ENCODE peak calls at places on chromosomes 6 and 20, in six cellular contexts. H is cardiac muscle cell, K is PC-3, O is fibroblast of lung, C is neural progenitor cell, E is lung. T is an unnamed sample.

GRCh38 chr6:143074101-143074500 is 13.4 kb downstream of the AIG1 start:
- DNase-seq in O (no peak), K (no peak), C (no peak), H (no peak), E (no peak), T (no peak)

GRCh38 chr20:23143098-23143497 is 57.0 kb upstream of the CD93 start:
- DNase-seq in E (no peak), K (peak; percentile 88), C (no peak), H (peak; percentile 76), O (peak; percentile 84), T (no peak)

GRCh38 chr6:117463762-117464665 is 18.5 kb upstream of the DCBLD1 start:
- DNase-seq in K (peak; percentile 73), E (no peak), C (no peak), H (peak; percentile 57), O (peak; percentile 88), T (no peak)

GRCh38 chr6:149060300-149060984 is 257.1 kb upstream of the TAB2 start:
- DNase-seq in K (no peak), E (no peak), O (no peak), C (no peak), H (peak; percentile 35), T (peak; percentile 23)

GRCh38 chr6:148239777-148240462 is 102.7 kb upstream of the SASH1 start:
- DNase-seq in K (no peak), O (no peak), E (no peak), C (no peak), H (no peak), T (no peak)

GRCh38 chr6:70872469-70872868 is 84.4 kb downstream of the B3GAT2 start:
- DNase-seq in C (no peak), K (no peak), E (no peak), O (no peak), H (no peak), T (no peak)

GRCh38 chr6:3664641-3665041 is 86.9 kb downstream of the PXDC1 start:
- DNase-seq in E (no peak), C (no peak), K (peak; percentile 24), H (peak; percentile 16), O (peak; percentile 3), T (no peak)

GRCh38 chr6:93294879-93295278 is 124.5 kb downstream of the EPHA7 start:
- DNase-seq in C (no peak), H (no peak), O (no peak), E (no peak), K (no peak), T (no peak)

GRCh38 chr6:24788031-24788665 is 10.6 kb downstream of the ARMH2 start:
- DNase-seq in H (no peak), C (no peak), O (peak; percentile 7), K (peak; percentile 59), E (no peak), T (no peak)

GRCh38 chr6:163352011-163352685 is 62.4 kb upstream of the QKI start:
- DNase-seq in O (no peak), C (no peak), E (no peak), H (no peak), K (peak; percentile 73), T (no peak)

GRCh38 chr6:148612043-148612442 is 134.8 kb upstream of the UST start:
- DNase-seq in H (no peak), E (no peak), K (no peak), O (no peak), C (no peak), T (no peak)

GRCh38 chr6:28858963-28859362 is 64.8 kb downstream of the TRIM27 start:
- DNase-seq in C (no peak), H (no peak), K (peak; percentile 81), O (no peak), E (no peak), T (no peak)

GRCh38 chr6:35624341-35625070 is 64.2 kb downstream of the FKBP5 start:
- DNase-seq in H (no peak), K (peak; percentile 44), E (no peak), O (no peak), C (no peak), T (no peak)

GRCh38 chr6:37862415-37862814 is 42.9 kb downstream of the ZFAND3 start:
- DNase-seq in O (no peak), C (no peak), E (no peak), H (no peak), K (no peak), T (no peak)

GRCh38 chr20:51540585-51540984 is 1.9 kb downstream of the NFATC2 start:
- DNase-seq in C (no peak), H (no peak), E (no peak), O (no peak), K (no peak), T (no peak)

GRCh38 chr6:44275749-44276648 is 5.7 kb downstream of the TMEM151B start:
- DNase-seq in O (no peak), K (no peak), C (peak; percentile 42), E (no peak), H (no peak), T (no peak)

GRCh38 chr6:98945311-98946005 is 2.3 kb downstream of the FBXL4 start:
- DNase-seq in C (no peak), E (no peak), K (no peak), O (no peak), H (no peak), T (no peak)

GRCh38 chr20:62350629-62351422 is 16.3 kb downstream of the LAMA5 start:
- DNase-seq in H (no peak), K (no peak), E (no peak), O (no peak), C (no peak), T (no peak)
- H3K27ac ChIP-seq in H (no peak overlapping the region), K (peak overlapping the region; percentile 97), E (no peak overlapping the region), O (no peak overlapping the region), C (no peak overlapping the region), T (no peak overlapping the region)

GRCh38 chr6:26025047-26025893 is 62.0 kb upstream of the HFE start:
- DNase-seq in H (peak; percentile 80), O (peak; percentile 91), C (no peak), K (peak; percentile 72), E (no peak), T (peak; percentile 48)

GRCh38 chr6:26026833-26027490 is 60.3 kb upstream of the HFE start:
- DNase-seq in K (peak; percentile 100), E (peak; percentile 94), C (peak; percentile 92), H (peak; percentile 94), O (peak; percentile 85), T (peak; percentile 96)

GRCh38 chr6:26025894-26026832 is 61.1 kb upstream of the HFE start:
- DNase-seq in O (peak; percentile 97), K (peak; percentile 96), E (peak; percentile 90), H (peak; percentile 97), C (peak; percentile 96), T (peak; percentile 90)

GRCh38 chr6:26022737-26023136 is 60.1 kb downstream of the TRIM38 start:
- DNase-seq in E (no peak), H (no peak), O (no peak), K (no peak), C (no peak), T (no peak)

DNA sequence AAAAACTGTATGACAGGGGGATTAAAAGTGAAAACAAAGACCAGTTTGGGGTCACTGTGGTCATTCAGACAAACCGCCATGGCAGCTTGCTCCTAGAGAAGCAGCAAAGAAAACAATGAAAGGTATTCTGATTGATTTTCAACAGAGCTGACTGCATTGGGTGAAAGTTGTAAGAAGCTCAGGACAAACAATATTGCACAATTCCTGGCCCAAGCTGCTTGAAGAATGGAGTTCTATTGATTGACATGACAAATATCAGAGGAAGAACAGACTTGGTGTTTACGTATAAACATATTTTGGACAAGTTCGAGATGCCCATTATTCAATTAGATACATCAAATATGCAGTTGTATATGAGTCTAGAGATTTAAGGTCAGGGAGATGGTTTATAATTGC is 62.0 kb downstream of the TRIM38 start:
- DNase-seq in C (peak; percentile 36), H (no peak), E (no peak), K (no peak), O (no peak), T (no peak)
- H3K4me1 ChIP-seq in C (peaks cover 38% of the 10 kb centered on the region), H (peaks cover 18% of the 10 kb centered on the region), E (peaks cover 5% of the 10 kb centered on the region), K (peaks cover 57% of the 10 kb centered on the region), O (peaks cover 7% of the 10 kb centered on the region), T (no peaks in the 10 kb centered on the region)

DNA sequence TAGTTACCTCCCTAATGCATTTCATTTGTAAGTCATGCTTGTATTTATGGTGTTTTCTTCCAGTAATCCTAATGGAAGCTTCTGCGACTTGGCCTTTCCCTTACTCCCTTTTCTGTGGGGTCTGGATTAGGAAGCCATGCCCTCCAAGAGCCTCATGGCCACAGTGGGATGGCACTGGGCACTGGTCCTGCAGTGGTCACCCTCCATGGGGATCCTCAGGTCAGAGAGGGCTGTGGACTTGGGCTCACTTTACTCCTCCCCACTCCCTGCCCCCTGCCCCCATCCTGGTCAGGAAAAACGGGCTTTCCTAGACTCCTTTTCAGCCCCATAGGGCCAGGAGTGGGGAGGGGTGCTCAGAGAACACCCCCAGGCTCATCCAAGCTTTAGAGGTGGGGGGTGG is 49.9 kb downstream of the EBF4 start:
- DNase-seq in K (no peak), O (no peak), C (no peak), E (peak; percentile 7), H (no peak), T (no peak)
- TF ChIP-seq CTCF in K (no peak), O (no peak), C (no peak), E (no peak), H (no peak), T (no peak)

GRCh38 chr20:49825521-49826033 is 12.9 kb downstream of the SLC9A8 start:
- DNase-seq in H (no peak), O (no peak), E (peak; percentile 74), K (peak; percentile 45), C (no peak), T (no peak)
- H3K27ac ChIP-seq in H (no peak overlapping the region), O (no peak overlapping the region), E (no peak overlapping the region), K (no peak overlapping the region), C (no peak overlapping the region), T (no peak overlapping the region)

DNA sequence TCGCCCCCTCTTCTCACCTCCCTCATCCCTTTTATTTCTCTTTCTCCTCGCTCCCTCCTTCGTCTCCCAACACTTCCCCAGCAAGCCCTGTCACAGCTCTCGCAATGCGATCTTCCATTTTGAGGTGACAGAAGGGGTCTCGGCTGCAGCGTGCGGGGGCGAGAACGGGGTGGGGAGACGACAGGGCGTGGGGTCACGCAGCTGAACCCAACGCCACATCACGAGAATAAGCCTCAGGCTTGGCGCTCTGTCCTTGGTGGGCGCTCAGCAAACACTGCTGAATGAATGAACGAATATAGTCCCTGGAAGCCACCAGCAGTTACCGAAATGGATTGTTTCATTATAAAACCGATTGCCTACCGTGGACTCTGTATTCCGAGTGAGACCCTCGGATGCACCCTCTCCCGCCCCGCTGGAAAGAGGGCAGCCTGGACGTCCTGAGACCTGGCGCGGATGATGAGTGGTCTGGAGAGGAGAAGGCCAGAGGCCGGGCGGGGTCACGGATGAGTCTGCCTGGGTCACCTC is 3.9 kb downstream of the NRN1 start:
- DNase-seq in E (no peak), H (no peak), C (peak; percentile 34), O (no peak), K (no peak), T (no peak)
- H3K4me1 ChIP-seq in E (no peaks in the 10 kb centered on the region), H (peaks cover 13% of the 10 kb centered on the region), C (peaks cover 49% of the 10 kb centered on the region), O (no peaks in the 10 kb centered on the region), K (no peaks in the 10 kb centered on the region), T (peaks cover 84% of the 10 kb centered on the region)

GRCh38 chr6:33126101-33126714 is 50.4 kb downstream of the HLA-DPB1 start:
- DNase-seq in O (no peak), C (peak; percentile 86), E (peak; percentile 73), K (peak; percentile 62), H (peak; percentile 75), T (peak; percentile 71)
- TF ChIP-seq CTCF in O (peak; percentile 67), C (peak; percentile 83), E (peak; percentile 33), K (peak; percentile 74), H (peak; percentile 83), T (peak; percentile 79)

T was measured in heart right ventricle.